ENCODE peak calls at places on chromosomes 3 and 15, in six cellular contexts. R is activated CD8-positive, alpha-beta T cell treated with anti-CD3 and anti-CD28 coated beads for 36 hours; B is AG09309; S is esophagus muscularis mucosa; O is uterus; L is Peyer's patch. W is an unnamed sample.

GRCh38 chr3:138188013-138188352 is 882 bp downstream of the ARMC8 start:
- DNase-seq in R (no peak), B (no peak), S (peak), O (no peak), L (no peak), W (no peak)

GRCh38 chr15:31145271-31145911 is 43.9 kb upstream of the TRPM1 start:
- DNase-seq in R (no peak), B (peak), S (peak), O (no peak), L (no peak), W (no peak)

GRCh38 chr15:50247819-50248650 is 17.5 kb downstream of the HDC start:
- DNase-seq in R (peak), B (no peak), S (no peak), O (no peak), L (peak), W (no peak)

GRCh38 chr3:165532851-165533250 is 304.4 kb downstream of the BCHE start:
- DNase-seq in R (no peak), B (no peak), S (no peak), O (no peak), L (no peak), W (no peak)

GRCh38 chr3:179027326-179027900 is 44.2 kb downstream of the ZMAT3 start:
- DNase-seq in R (peak), B (no peak), S (no peak), O (no peak), L (no peak), W (no peak)

GRCh38 chr3:126912491-126913195 is 70.3 kb upstream of the PLXNA1 start:
- DNase-seq in R (no peak), B (no peak), S (no peak), O (no peak), L (no peak), W (no peak)

GRCh38 chr15:76393614-76394013 is 57.0 kb downstream of the ISL2 start:
- DNase-seq in R (peak), B (no peak), S (no peak), O (no peak), L (no peak), W (no peak)

GRCh38 chr15:69903476-69904295 is 194.0 kb downstream of the TLE3 start:
- DNase-seq in R (no peak), B (no peak), S (no peak), O (no peak), L (no peak), W (peak)

GRCh38 chr3:52204337-52205073 is 6.5 kb downstream of the ALAS1 start:
- DNase-seq in R (peak), B (no peak), S (no peak), O (no peak), L (no peak), W (no peak)

GRCh38 chr3:64612082-64612860 is 75.5 kb downstream of the ADAMTS9 start:
- DNase-seq in R (no peak), B (no peak), S (no peak), O (peak), L (no peak), W (no peak)

GRCh38 chr3:190616627-190617026 is 102.7 kb downstream of the IL1RAP start:
- DNase-seq in R (peak), B (no peak), S (no peak), O (no peak), L (no peak), W (no peak)

GRCh38 chr3:116112686-116113085 is 332.6 kb downstream of the LSAMP start:
- DNase-seq in R (no peak), B (no peak), S (no peak), O (no peak), L (no peak), W (peak)

GRCh38 chr3:11548721-11549131 is 95.0 kb downstream of the VGLL4 start:
- DNase-seq in R (no peak), B (no peak), S (no peak), O (peak), L (no peak), W (peak)

GRCh38 chr3:187545391-187545790 is 124.8 kb downstream of the SST start:
- DNase-seq in R (no peak), B (no peak), S (no peak), O (no peak), L (no peak), W (no peak)

GRCh38 chr3:111859061-111859973 is at the start of gene PHLDB2:
- DNase-seq in R (peak), B (peak), S (no peak), O (peak), L (peak), W (no peak)

GRCh38 chr3:139916271-139916670 is 18.7 kb upstream of the CLSTN2 start:
- DNase-seq in R (no peak), B (no peak), S (peak), O (no peak), L (no peak), W (no peak)

GRCh38 chr15:73225358-73226015 is 143.3 kb downstream of the HCN4 start:
- DNase-seq in R (peak), B (no peak), S (no peak), O (no peak), L (no peak), W (no peak)

GRCh38 chr3:126983653-126984390 is 907 bp downstream of the PLXNA1 start:
- DNase-seq in R (peak), B (no peak), S (no peak), O (peak), L (peak), W (no peak)

GRCh38 chr15:37096878-37097568 is 3.3 kb downstream of the MEIS2 start:
- DNase-seq in R (no peak), B (no peak), S (no peak), O (no peak), L (no peak), W (no peak)

GRCh38 chr3:115626006-115626409 is 2.7 kb downstream of the GAP43 start:
- DNase-seq in R (no peak), B (no peak), S (no peak), O (no peak), L (no peak), W (no peak)

GRCh38 chr3:55704521-55704920 is 217.4 kb upstream of the WNT5A start:
- DNase-seq in R (no peak), B (no peak), S (no peak), O (no peak), L (no peak), W (no peak)

GRCh38 chr15:27058939-27059338 is 88.0 kb downstream of the GABRG3 start:
- DNase-seq in R (no peak), B (no peak), S (no peak), O (no peak), L (no peak), W (no peak)

GRCh38 chr3:47057212-47057671 is 77.8 kb downstream of the NBEAL2 start:
- DNase-seq in R (peak), B (peak), S (no peak), O (no peak), L (no peak), W (no peak)

GRCh38 chr3:12815078-12815477 is 18.6 kb downstream of the CAND2 start:
- DNase-seq in R (no peak), B (no peak), S (no peak), O (no peak), L (no peak), W (no peak)

GRCh38 chr3:73094951-73095350 is 33.5 kb downstream of the EBLN2 start:
- DNase-seq in R (no peak), B (no peak), S (no peak), O (no peak), L (no peak), W (no peak)

GRCh38 chr3:67200618-67201017 is 202.5 kb downstream of the KBTBD8 start:
- DNase-seq in R (no peak), B (no peak), S (no peak), O (no peak), L (no peak), W (no peak)

GRCh38 chr3:194844046-194844445 is 158.4 kb downstream of the FAM43A start:
- DNase-seq in R (no peak), B (no peak), S (no peak), O (no peak), L (no peak), W (no peak)

GRCh38 chr3:155230382-155230781 is 63.1 kb downstream of the STRIT1 start:
- DNase-seq in R (no peak), B (peak), S (no peak), O (no peak), L (no peak), W (no peak)

GRCh38 chr3:71160800-71161546 is 422.6 kb downstream of the FOXP1 start:
- DNase-seq in R (peak), B (no peak), S (no peak), O (no peak), L (no peak), W (no peak)

DNA sequence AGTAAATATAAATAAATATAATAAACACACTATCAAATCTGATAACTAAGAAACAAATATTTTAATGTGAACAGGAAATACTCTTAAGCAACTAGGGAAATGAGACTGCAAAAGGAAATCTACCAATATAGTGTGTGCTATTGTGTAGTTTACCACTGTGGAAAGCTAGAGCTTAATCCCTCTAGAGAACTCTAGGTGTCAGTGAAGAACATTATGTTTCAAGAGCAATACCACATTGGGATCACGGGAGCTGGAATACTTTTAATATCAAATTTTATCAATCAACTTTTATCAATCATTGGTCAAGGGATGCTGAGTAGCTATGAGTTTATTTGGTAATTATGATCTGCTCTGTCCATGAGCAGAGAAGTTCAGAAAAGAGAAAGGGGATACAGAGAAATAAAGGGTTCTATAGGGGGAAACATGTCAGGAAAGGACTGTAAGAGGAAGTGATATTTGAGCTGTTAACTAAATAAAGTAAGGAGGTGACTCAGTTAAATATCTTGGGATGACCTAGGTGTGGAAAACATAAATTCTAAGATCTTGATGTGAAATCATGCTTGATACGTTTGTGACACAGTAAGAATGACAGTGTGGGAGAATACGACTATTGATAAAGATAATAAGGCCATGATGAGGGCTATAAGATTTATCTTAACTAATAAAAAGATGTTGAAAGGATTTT is 762.2 kb upstream of the ALCAM start:
- DNase-seq in R (no peak), B (peak), S (no peak), O (no peak), L (no peak), W (no peak)
- TF ChIP-seq CTCF in R (no peak), B (peak), S (no peak), O (no peak), L (no peak), W (peak)

GRCh38 chr15:43218908-43219706 is 1.7 kb downstream of the EPB42 start:
- DNase-seq in R (peak), B (no peak), S (no peak), O (no peak), L (no peak), W (no peak)
- TF ChIP-seq CTCF in R (no peak), B (peak), S (no peak), O (no peak), L (no peak), W (peak)

DNA sequence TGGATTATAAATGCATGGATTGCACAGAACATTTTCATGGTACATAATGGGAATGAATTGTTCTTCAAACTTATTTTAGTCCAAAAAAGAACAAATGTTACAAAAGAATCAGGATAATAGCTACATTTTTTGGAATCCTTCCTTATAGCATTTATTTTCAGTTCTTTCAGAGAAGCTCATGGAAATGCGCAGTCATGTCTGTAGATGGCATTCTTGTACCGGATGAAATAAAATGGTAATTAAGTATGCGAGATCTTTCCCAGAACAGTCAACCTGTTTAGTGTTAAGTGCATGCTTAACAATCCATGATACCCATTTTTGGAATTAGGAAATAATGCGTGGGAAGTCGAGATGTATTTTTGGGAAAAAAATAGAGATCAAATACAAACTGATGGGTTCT is 38.2 kb upstream of the GOLGA8B start:
- DNase-seq in R (no peak), B (no peak), S (no peak), O (no peak), L (no peak), W (no peak)
- TF ChIP-seq CTCF in R (peak), B (peak), S (no peak), O (peak), L (peak), W (peak)

GRCh38 chr15:56286213-56286612 is 42.5 kb upstream of the RFX7 start:
- DNase-seq in R (peak), B (no peak), S (no peak), O (no peak), L (no peak), W (no peak)
- TF ChIP-seq CTCF in R (no peak), B (no peak), S (no peak), O (no peak), L (peak), W (no peak)